ENCODE peak calls at places on chromosomes 12 and 14, in eight cellular contexts. One of them, this sample, is unnamed.

GRCh38 chr12:104573-105081 is 38.1 kb downstream of the IQSEC3 start:
- DNase-seq in AG09319: no peak
- DNase-seq in fibroblast of the aortic adventitia: no peak
- DNase-seq in WERI-Rb-1: no peak
- DNase-seq in adrenal gland: no peak
- DNase-seq in PC-3: no peak
- DNase-seq in tibial artery: no peak
- DNase-seq in Calu3: no peak
- DNase-seq in this sample: peak

GRCh38 chr14:87896393-87897380 is 96.3 kb downstream of the GALC start:
- DNase-seq in AG09319: peak
- DNase-seq in fibroblast of the aortic adventitia: peak
- DNase-seq in WERI-Rb-1: no peak
- DNase-seq in adrenal gland: no peak
- DNase-seq in PC-3: peak
- DNase-seq in tibial artery: no peak
- DNase-seq in Calu3: peak
- DNase-seq in this sample: no peak

GRCh38 chr12:132622437-132623071 is 4.0 kb downstream of the P2RX2 start:
- DNase-seq in AG09319: no peak
- DNase-seq in fibroblast of the aortic adventitia: peak
- DNase-seq in WERI-Rb-1: no peak
- DNase-seq in adrenal gland: peak
- DNase-seq in PC-3: peak
- DNase-seq in tibial artery: no peak
- DNase-seq in Calu3: no peak
- DNase-seq in this sample: no peak

GRCh38 chr12:119372540-119372939 is 38.0 kb downstream of the CCDC60 start:
- DNase-seq in AG09319: no peak
- DNase-seq in fibroblast of the aortic adventitia: no peak
- DNase-seq in WERI-Rb-1: no peak
- DNase-seq in adrenal gland: no peak
- DNase-seq in PC-3: no peak
- DNase-seq in tibial artery: no peak
- DNase-seq in Calu3: no peak
- DNase-seq in this sample: no peak

GRCh38 chr14:60222820-60223219 is 26.2 kb upstream of the PPM1A start:
- DNase-seq in AG09319: no peak
- DNase-seq in fibroblast of the aortic adventitia: no peak
- DNase-seq in WERI-Rb-1: no peak
- DNase-seq in adrenal gland: no peak
- DNase-seq in PC-3: peak
- DNase-seq in tibial artery: no peak
- DNase-seq in Calu3: peak
- DNase-seq in this sample: no peak

GRCh38 chr14:101835166-101835557 is 73.7 kb downstream of the PPP2R5C start:
- DNase-seq in AG09319: no peak
- DNase-seq in fibroblast of the aortic adventitia: no peak
- DNase-seq in WERI-Rb-1: no peak
- DNase-seq in adrenal gland: no peak
- DNase-seq in PC-3: peak
- DNase-seq in tibial artery: no peak
- DNase-seq in Calu3: no peak
- DNase-seq in this sample: no peak

GRCh38 chr14:50785506-50786063 is 45.4 kb downstream of the NIN start:
- DNase-seq in AG09319: no peak
- DNase-seq in fibroblast of the aortic adventitia: no peak
- DNase-seq in WERI-Rb-1: peak
- DNase-seq in adrenal gland: no peak
- DNase-seq in PC-3: no peak
- DNase-seq in tibial artery: no peak
- DNase-seq in Calu3: no peak
- DNase-seq in this sample: no peak

GRCh38 chr12:64696065-64696741 is 63.0 kb downstream of the GNS start:
- DNase-seq in AG09319: no peak
- DNase-seq in fibroblast of the aortic adventitia: peak
- DNase-seq in WERI-Rb-1: no peak
- DNase-seq in adrenal gland: no peak
- DNase-seq in PC-3: peak
- DNase-seq in tibial artery: no peak
- DNase-seq in Calu3: no peak
- DNase-seq in this sample: no peak

GRCh38 chr12:132493482-132494178 is 3.7 kb downstream of the FBRSL1 start:
- DNase-seq in AG09319: no peak
- DNase-seq in fibroblast of the aortic adventitia: no peak
- DNase-seq in WERI-Rb-1: no peak
- DNase-seq in adrenal gland: no peak
- DNase-seq in PC-3: no peak
- DNase-seq in tibial artery: no peak
- DNase-seq in Calu3: peak
- DNase-seq in this sample: peak

GRCh38 chr14:59187802-59188460 is 536 bp upstream of the DAAM1 start:
- DNase-seq in AG09319: no peak
- DNase-seq in fibroblast of the aortic adventitia: no peak
- DNase-seq in WERI-Rb-1: peak
- DNase-seq in adrenal gland: peak
- DNase-seq in PC-3: peak
- DNase-seq in tibial artery: peak
- DNase-seq in Calu3: no peak
- DNase-seq in this sample: no peak

GRCh38 chr14:41609704-41610183 is 3.1 kb downstream of the LRFN5 start:
- DNase-seq in AG09319: no peak
- DNase-seq in fibroblast of the aortic adventitia: peak
- DNase-seq in WERI-Rb-1: peak
- DNase-seq in adrenal gland: peak
- DNase-seq in PC-3: peak
- DNase-seq in tibial artery: peak
- DNase-seq in Calu3: no peak
- DNase-seq in this sample: peak

GRCh38 chr12:52181757-52182156 is 10.1 kb downstream of the KRT80 start:
- DNase-seq in AG09319: no peak
- DNase-seq in fibroblast of the aortic adventitia: peak
- DNase-seq in WERI-Rb-1: no peak
- DNase-seq in adrenal gland: no peak
- DNase-seq in PC-3: no peak
- DNase-seq in tibial artery: no peak
- DNase-seq in Calu3: no peak
- DNase-seq in this sample: no peak

GRCh38 chr12:24719293-24719721 is 229.6 kb downstream of the BCAT1 start:
- DNase-seq in AG09319: no peak
- DNase-seq in fibroblast of the aortic adventitia: peak
- DNase-seq in WERI-Rb-1: no peak
- DNase-seq in adrenal gland: no peak
- DNase-seq in PC-3: no peak
- DNase-seq in tibial artery: no peak
- DNase-seq in Calu3: no peak
- DNase-seq in this sample: no peak

GRCh38 chr14:60736494-60736893 is 1.9 kb downstream of the MNAT1 start:
- DNase-seq in AG09319: no peak
- DNase-seq in fibroblast of the aortic adventitia: peak
- DNase-seq in WERI-Rb-1: no peak
- DNase-seq in adrenal gland: no peak
- DNase-seq in PC-3: peak
- DNase-seq in tibial artery: no peak
- DNase-seq in Calu3: no peak
- DNase-seq in this sample: no peak

GRCh38 chr14:49919825-49920224 is 26.9 kb downstream of the ARF6 start:
- DNase-seq in AG09319: no peak
- DNase-seq in fibroblast of the aortic adventitia: no peak
- DNase-seq in WERI-Rb-1: no peak
- DNase-seq in adrenal gland: no peak
- DNase-seq in PC-3: no peak
- DNase-seq in tibial artery: no peak
- DNase-seq in Calu3: no peak
- DNase-seq in this sample: no peak

GRCh38 chr12:82329508-82329907 is 28.7 kb downstream of the CCDC59 start:
- DNase-seq in AG09319: no peak
- DNase-seq in fibroblast of the aortic adventitia: no peak
- DNase-seq in WERI-Rb-1: no peak
- DNase-seq in adrenal gland: no peak
- DNase-seq in PC-3: peak
- DNase-seq in tibial artery: no peak
- DNase-seq in Calu3: no peak
- DNase-seq in this sample: no peak

GRCh38 chr12:122161682-122162081 is 12.3 kb downstream of the IL31 start:
- DNase-seq in AG09319: no peak
- DNase-seq in fibroblast of the aortic adventitia: no peak
- DNase-seq in WERI-Rb-1: no peak
- DNase-seq in adrenal gland: no peak
- DNase-seq in PC-3: no peak
- DNase-seq in tibial artery: no peak
- DNase-seq in Calu3: no peak
- DNase-seq in this sample: no peak

GRCh38 chr14:106848330-106849121 is 1322.1 kb downstream of the TMEM121 start:
- DNase-seq in AG09319: no peak
- DNase-seq in fibroblast of the aortic adventitia: no peak
- DNase-seq in WERI-Rb-1: no peak
- DNase-seq in adrenal gland: peak
- DNase-seq in PC-3: peak
- DNase-seq in tibial artery: no peak
- DNase-seq in Calu3: peak
- DNase-seq in this sample: no peak

GRCh38 chr14:98477935-98478334 is 794.1 kb downstream of the BCL11B start:
- DNase-seq in AG09319: no peak
- DNase-seq in fibroblast of the aortic adventitia: no peak
- DNase-seq in WERI-Rb-1: no peak
- DNase-seq in adrenal gland: no peak
- DNase-seq in PC-3: no peak
- DNase-seq in tibial artery: no peak
- DNase-seq in Calu3: no peak
- DNase-seq in this sample: no peak

GRCh38 chr12:106223485-106224391 is 24.1 kb downstream of the CKAP4 start:
- DNase-seq in AG09319: no peak
- DNase-seq in fibroblast of the aortic adventitia: peak
- DNase-seq in WERI-Rb-1: peak
- DNase-seq in adrenal gland: peak
- DNase-seq in PC-3: peak
- DNase-seq in tibial artery: peak
- DNase-seq in Calu3: peak
- DNase-seq in this sample: peak
- TF ChIP-seq CTCF in AG09319: peak
- TF ChIP-seq CTCF in fibroblast of the aortic adventitia: peak
- TF ChIP-seq CTCF in WERI-Rb-1: peak
- TF ChIP-seq CTCF in adrenal gland: peak
- TF ChIP-seq CTCF in PC-3: peak
- TF ChIP-seq CTCF in tibial artery: peak
- TF ChIP-seq CTCF in Calu3: peak
- TF ChIP-seq CTCF in this sample: peak

GRCh38 chr14:93857081-93857480 is 68.8 kb upstream of the PRIMA1 start:
- DNase-seq in AG09319: no peak
- DNase-seq in fibroblast of the aortic adventitia: no peak
- DNase-seq in WERI-Rb-1: no peak
- DNase-seq in adrenal gland: no peak
- DNase-seq in PC-3: no peak
- DNase-seq in tibial artery: no peak
- DNase-seq in Calu3: no peak
- DNase-seq in this sample: no peak

GRCh38 chr14:93858896-93859295 is 68.2 kb upstream of the FAM181A start:
- DNase-seq in AG09319: no peak
- DNase-seq in fibroblast of the aortic adventitia: no peak
- DNase-seq in WERI-Rb-1: no peak
- DNase-seq in adrenal gland: no peak
- DNase-seq in PC-3: no peak
- DNase-seq in tibial artery: no peak
- DNase-seq in Calu3: no peak
- DNase-seq in this sample: no peak

GRCh38 chr14:93859957-93860356 is 67.2 kb upstream of the FAM181A start:
- DNase-seq in AG09319: no peak
- DNase-seq in fibroblast of the aortic adventitia: no peak
- DNase-seq in WERI-Rb-1: peak
- DNase-seq in adrenal gland: no peak
- DNase-seq in PC-3: no peak
- DNase-seq in tibial artery: no peak
- DNase-seq in Calu3: no peak
- DNase-seq in this sample: no peak

GRCh38 chr14:93857500-93857899 is 69.2 kb upstream of the PRIMA1 start:
- DNase-seq in AG09319: no peak
- DNase-seq in fibroblast of the aortic adventitia: no peak
- DNase-seq in WERI-Rb-1: peak
- DNase-seq in adrenal gland: no peak
- DNase-seq in PC-3: no peak
- DNase-seq in tibial artery: no peak
- DNase-seq in Calu3: no peak
- DNase-seq in this sample: no peak

GRCh38 chr14:93861846-93862641 is 65.1 kb upstream of the FAM181A start:
- DNase-seq in AG09319: no peak
- DNase-seq in fibroblast of the aortic adventitia: no peak
- DNase-seq in WERI-Rb-1: peak
- DNase-seq in adrenal gland: no peak
- DNase-seq in PC-3: no peak
- DNase-seq in tibial artery: no peak
- DNase-seq in Calu3: no peak
- DNase-seq in this sample: no peak
- TF ChIP-seq CTCF in AG09319: no peak
- TF ChIP-seq CTCF in fibroblast of the aortic adventitia: no peak
- TF ChIP-seq CTCF in WERI-Rb-1: no peak
- TF ChIP-seq CTCF in adrenal gland: no peak
- TF ChIP-seq CTCF in PC-3: no peak
- TF ChIP-seq CTCF in tibial artery: no peak
- TF ChIP-seq CTCF in Calu3: no peak
- TF ChIP-seq CTCF in this sample: no peak

GRCh38 chr12:99389751-99390150 is 257.8 kb upstream of the GARIN6 start:
- DNase-seq in AG09319: no peak
- DNase-seq in fibroblast of the aortic adventitia: no peak
- DNase-seq in WERI-Rb-1: no peak
- DNase-seq in adrenal gland: no peak
- DNase-seq in PC-3: no peak
- DNase-seq in tibial artery: no peak
- DNase-seq in Calu3: no peak
- DNase-seq in this sample: no peak

GRCh38 chr12:99383258-99383657 is 264.3 kb upstream of the GARIN6 start:
- DNase-seq in AG09319: no peak
- DNase-seq in fibroblast of the aortic adventitia: no peak
- DNase-seq in WERI-Rb-1: no peak
- DNase-seq in adrenal gland: no peak
- DNase-seq in PC-3: no peak
- DNase-seq in tibial artery: no peak
- DNase-seq in Calu3: no peak
- DNase-seq in this sample: no peak

GRCh38 chr12:99387661-99388060 is 259.9 kb upstream of the GARIN6 start:
- DNase-seq in AG09319: no peak
- DNase-seq in fibroblast of the aortic adventitia: no peak
- DNase-seq in WERI-Rb-1: no peak
- DNase-seq in adrenal gland: no peak
- DNase-seq in PC-3: no peak
- DNase-seq in tibial artery: no peak
- DNase-seq in Calu3: no peak
- DNase-seq in this sample: no peak

GRCh38 chr12:99390707-99391106 is 256.8 kb upstream of the GARIN6 start:
- DNase-seq in AG09319: no peak
- DNase-seq in fibroblast of the aortic adventitia: no peak
- DNase-seq in WERI-Rb-1: peak
- DNase-seq in adrenal gland: no peak
- DNase-seq in PC-3: peak
- DNase-seq in tibial artery: no peak
- DNase-seq in Calu3: peak
- DNase-seq in this sample: no peak

GRCh38 chr12:99386907-99387306 is 260.6 kb upstream of the GARIN6 start:
- DNase-seq in AG09319: no peak
- DNase-seq in fibroblast of the aortic adventitia: peak
- DNase-seq in WERI-Rb-1: no peak
- DNase-seq in adrenal gland: no peak
- DNase-seq in PC-3: peak
- DNase-seq in tibial artery: no peak
- DNase-seq in Calu3: peak
- DNase-seq in this sample: no peak
- TF ChIP-seq CTCF in AG09319: peak
- TF ChIP-seq CTCF in fibroblast of the aortic adventitia: peak
- TF ChIP-seq CTCF in WERI-Rb-1: peak
- TF ChIP-seq CTCF in adrenal gland: no peak
- TF ChIP-seq CTCF in PC-3: peak
- TF ChIP-seq CTCF in tibial artery: no peak
- TF ChIP-seq CTCF in Calu3: peak
- TF ChIP-seq CTCF in this sample: peak

GRCh38 chr12:31931796-31932715 is 27.2 kb upstream of the RESF1 start:
- DNase-seq in AG09319: no peak
- DNase-seq in fibroblast of the aortic adventitia: no peak
- DNase-seq in WERI-Rb-1: no peak
- DNase-seq in adrenal gland: no peak
- DNase-seq in PC-3: no peak
- DNase-seq in tibial artery: no peak
- DNase-seq in Calu3: no peak
- DNase-seq in this sample: no peak
- TF ChIP-seq CTCF in AG09319: no peak
- TF ChIP-seq CTCF in fibroblast of the aortic adventitia: no peak
- TF ChIP-seq CTCF in WERI-Rb-1: peak
- TF ChIP-seq CTCF in adrenal gland: no peak
- TF ChIP-seq CTCF in PC-3: no peak
- TF ChIP-seq CTCF in tibial artery: no peak
- TF ChIP-seq CTCF in Calu3: no peak
- TF ChIP-seq CTCF in this sample: no peak